ENCODE peak calls at places on chromosomes 11 and 22, in nine cellular contexts. Y, G, W, Z, F, B, N, H and C are unnamed samples.

GRCh38 chr11:111814567-111814966 is 48.4 kb upstream of the PPP2R1B start:
- DNase-seq in Y (peak; percentile 88), G (no peak), W (no peak), Z (no peak), F (no peak), B (no peak), N (no peak), H (peak; percentile 72), C (peak; percentile 72)

GRCh38 chr11:57399221-57399620 is 8.8 kb upstream of the PRG2 start:
- DNase-seq in Y (peak; percentile 52), G (no peak), W (no peak), Z (peak; percentile 27), F (no peak), B (no peak), N (no peak), H (no peak), C (no peak)

GRCh38 chr11:13869404-13869886 is 93.1 kb upstream of the SPON1 start:
- DNase-seq in Y (no peak), G (no peak), W (no peak), Z (no peak), F (no peak), B (no peak), N (no peak), H (no peak), C (no peak)

GRCh38 chr11:46632502-46632901 is 15.1 kb downstream of the ATG13 start:
- DNase-seq in Y (no peak), G (no peak), W (no peak), Z (no peak), F (no peak), B (no peak), N (no peak), H (no peak), C (no peak)

GRCh38 chr11:122897606-122898210 is 15.1 kb downstream of the JHY start:
- DNase-seq in Y (peak; percentile 30), G (no peak), W (no peak), Z (peak; percentile 55), F (no peak), B (no peak), N (no peak), H (peak; percentile 25), C (peak; percentile 49)

GRCh38 chr11:8290122-8290810 is 26.6 kb upstream of the LMO1 start:
- DNase-seq in Y (no peak), G (no peak), W (peak; percentile 27), Z (no peak), F (peak; percentile 6), B (peak; percentile 11), N (no peak), H (no peak), C (no peak)

GRCh38 chr11:128342511-128343133 is 244.7 kb downstream of the ETS1 start:
- DNase-seq in Y (peak; percentile 76), G (peak; percentile 42), W (peak; percentile 72), Z (peak; percentile 98), F (peak; percentile 73), B (no peak), N (no peak), H (peak; percentile 40), C (peak; percentile 41)

GRCh38 chr11:66412110-66412509 is 8.7 kb upstream of the NPAS4 start:
- DNase-seq in Y (no peak), G (no peak), W (no peak), Z (no peak), F (no peak), B (no peak), N (no peak), H (no peak), C (no peak)

GRCh38 chr11:110147965-110148709 is 54.9 kb downstream of the ZC3H12C start:
- DNase-seq in Y (peak; percentile 78), G (no peak), W (no peak), Z (peak; percentile 52), F (no peak), B (no peak), N (peak; percentile 12), H (peak; percentile 83), C (peak; percentile 94)

GRCh38 chr22:21657361-21658118 is 8.3 kb upstream of the PPIL2 start:
- DNase-seq in Y (peak; percentile 49), G (peak; percentile 85), W (no peak), Z (peak; percentile 55), F (peak; percentile 81), B (peak; percentile 36), N (peak; percentile 31), H (peak; percentile 11), C (no peak)

GRCh38 chr11:94851864-94852581 is 83.9 kb downstream of the AMOTL1 start:
- DNase-seq in Y (no peak), G (no peak), W (no peak), Z (no peak), F (no peak), B (peak; percentile 70), N (no peak), H (no peak), C (no peak)

GRCh38 chr11:8593935-8594909 is at the start of gene STK33:
- DNase-seq in Y (peak; percentile 51), G (no peak), W (peak; percentile 71), Z (no peak), F (peak; percentile 81), B (no peak), N (peak; percentile 34), H (peak; percentile 40), C (peak; percentile 30)

GRCh38 chr11:103547009-103547408 is 437.8 kb downstream of the DYNC2H1 start:
- DNase-seq in Y (no peak), G (no peak), W (no peak), Z (no peak), F (no peak), B (no peak), N (no peak), H (no peak), C (no peak)

GRCh38 chr22:43378011-43378704 is 33.7 kb upstream of the MPPED1 start:
- DNase-seq in Y (peak; percentile 26), G (no peak), W (no peak), Z (no peak), F (no peak), B (no peak), N (no peak), H (peak; percentile 35), C (no peak)

GRCh38 chr11:119638851-119639250 is 90.1 kb downstream of the NECTIN1 start:
- DNase-seq in Y (no peak), G (no peak), W (no peak), Z (no peak), F (no peak), B (no peak), N (no peak), H (no peak), C (no peak)

GRCh38 chr11:31652528-31652927 is 143.0 kb downstream of the ELP4 start:
- DNase-seq in Y (no peak), G (no peak), W (no peak), Z (no peak), F (no peak), B (no peak), N (no peak), H (no peak), C (no peak)

GRCh38 chr22:35839811-35840739 is 122.4 kb downstream of the APOL5 start:
- DNase-seq in Y (peak; percentile 97), G (peak; percentile 74), W (peak; percentile 94), Z (peak; percentile 96), F (peak; percentile 91), B (peak; percentile 82), N (peak; percentile 95), H (peak; percentile 98), C (peak; percentile 98)

GRCh38 chr11:123174196-123175183 is 20.6 kb downstream of the CLMP start:
- DNase-seq in Y (peak; percentile 92), G (no peak), W (peak; percentile 93), Z (no peak), F (peak; percentile 58), B (peak; percentile 70), N (no peak), H (peak; percentile 99), C (peak; percentile 99)

GRCh38 chr11:10688401-10688800 is 5.2 kb downstream of the IRAG1 start:
- DNase-seq in Y (peak; percentile 18), G (no peak), W (no peak), Z (no peak), F (no peak), B (no peak), N (peak; percentile 45), H (no peak), C (no peak)
- TF ChIP-seq CTCF in Y (peak; percentile 33), G (no peak), W (no peak), Z (peak; percentile 20), F (peak; percentile 19), B (no peak), N (peak; percentile 68), H (peak; percentile 15), C (peak; percentile 33)

GRCh38 chr22:45163074-45163416 is 680 bp upstream of the NUP50 start:
- DNase-seq in Y (peak; percentile 46), G (peak; percentile 52), W (peak; percentile 71), Z (no peak), F (peak; percentile 43), B (no peak), N (no peak), H (peak; percentile 53), C (peak; percentile 53)

GRCh38 chr22:45163417-45164216 is at the start of gene NUP50:
- DNase-seq in Y (peak; percentile 98), G (peak; percentile 98), W (peak; percentile 97), Z (peak; percentile 98), F (peak; percentile 97), B (peak; percentile 94), N (peak; percentile 93), H (peak; percentile 97), C (peak; percentile 96)

GRCh38 chr22:45164217-45165123 is 745 bp downstream of the NUP50 start:
- DNase-seq in Y (no peak), G (peak; percentile 38), W (peak; percentile 75), Z (peak; percentile 30), F (peak; percentile 35), B (no peak), N (no peak), H (peak; percentile 23), C (peak; percentile 16)

GRCh38 chr22:45159652-45160462 is 3.9 kb upstream of the NUP50 start:
- DNase-seq in Y (no peak), G (no peak), W (no peak), Z (peak; percentile 66), F (no peak), B (no peak), N (no peak), H (no peak), C (peak; percentile 31)

DNA sequence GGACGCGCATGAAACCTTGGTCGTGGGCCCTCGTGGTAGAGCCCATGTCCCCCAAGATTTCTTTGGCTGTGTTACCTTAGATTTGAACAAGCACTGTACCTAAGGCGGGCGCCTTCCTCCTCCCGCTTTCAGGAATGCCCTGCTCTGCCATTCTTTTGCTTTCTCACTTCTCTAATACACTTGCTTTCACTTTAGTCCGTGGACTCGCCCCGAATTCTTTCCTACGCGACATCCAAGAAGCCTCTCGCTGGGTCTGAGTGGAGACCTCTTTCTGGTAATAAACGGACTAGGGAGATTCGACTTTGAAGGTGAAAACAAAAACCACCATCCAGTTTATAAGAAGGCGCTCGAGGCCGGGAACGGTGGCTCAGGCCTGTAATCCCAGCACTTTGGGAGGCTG is 1.2 kb upstream of the NUP50 start:
- DNase-seq in Y (no peak), G (no peak), W (no peak), Z (peak; percentile 1), F (no peak), B (no peak), N (no peak), H (peak; percentile 9), C (no peak)
- H3K4me3 ChIP-seq in Y (peak overlapping the region; percentile 78), G (peak overlapping the region; percentile 91), W (peak overlapping the region; percentile 89), Z (peak overlapping the region; percentile 75), F (no peak overlapping the region), B (no peak overlapping the region), N (peak overlapping the region; percentile 88), H (peak overlapping the region; percentile 75), C (peak overlapping the region; percentile 66)

GRCh38 chr11:72637926-72638325 is 36.3 kb downstream of the PDE2A start:
- DNase-seq in Y (no peak), G (no peak), W (no peak), Z (no peak), F (no peak), B (no peak), N (no peak), H (no peak), C (no peak)
- TF ChIP-seq CTCF in Y (no peak), G (no peak), W (no peak), Z (no peak), F (no peak), B (no peak), N (no peak), H (no peak), C (no peak)

GRCh38 chr11:131750692-131751091 is 380.3 kb downstream of the NTM start:
- DNase-seq in Y (no peak), G (no peak), W (no peak), Z (no peak), F (no peak), B (no peak), N (no peak), H (no peak), C (no peak)
- H3K4me3 ChIP-seq in Y (no peak overlapping the region), G (no peak overlapping the region), W (no peak overlapping the region), Z (no peak overlapping the region), F (no peak overlapping the region), B (no peak overlapping the region), N (no peak overlapping the region), H (no peak overlapping the region), C (no peak overlapping the region)